ENCODE peak calls at places on chromosomes 5 and 9, in six cellular contexts. J, W, S, Y, R and L are unnamed samples.

GRCh38 chr5:54360089-54360488 is 49.7 kb upstream of the ARL15 start:
- DNase-seq in J (peak; percentile 61), R (peak; percentile 32), W (peak; percentile 70), S (peak; percentile 74), Y (no peak), L (no peak)

GRCh38 chr9:84941812-84942211 is 272.3 kb downstream of the NTRK2 start:
- DNase-seq in Y (no peak), J (no peak), R (no peak), S (no peak), W (no peak), L (no peak)

GRCh38 chr5:10555134-10555733 is 8.6 kb upstream of the ANKRD33B start:
- DNase-seq in J (peak; percentile 51), W (no peak), S (peak; percentile 52), R (no peak), Y (no peak), L (no peak)

GRCh38 chr9:129145841-129146292 is 32.2 kb downstream of the IER5L start:
- DNase-seq in Y (no peak), R (no peak), W (peak; percentile 91), S (peak; percentile 98), J (peak; percentile 90), L (no peak)

GRCh38 chr5:66306105-66306843 is 162.2 kb downstream of the SREK1 start:
- DNase-seq in J (peak; percentile 82), Y (no peak), W (peak; percentile 85), R (peak; percentile 29), S (peak; percentile 78), L (peak; percentile 37)

GRCh38 chr9:89601856-89602562 is 2.8 kb upstream of the GADD45G start:
- DNase-seq in J (no peak), Y (no peak), R (no peak), W (peak; percentile 28), S (no peak), L (no peak)

GRCh38 chr9:134618823-134619454 is 22.7 kb upstream of the COL5A1 start:
- DNase-seq in W (peak; percentile 14), S (no peak), R (no peak), Y (no peak), J (no peak), L (no peak)

GRCh38 chr5:116153687-116154174 is 68.9 kb downstream of the COMMD10 start:
- DNase-seq in W (no peak), S (no peak), R (no peak), J (no peak), Y (no peak), L (no peak)

GRCh38 chr9:14313951-14314423 is at the start of gene NFIB:
- DNase-seq in W (no peak), S (peak; percentile 71), R (no peak), J (peak; percentile 71), Y (no peak), L (no peak)

GRCh38 chr9:113682297-113682771 is 193.8 kb upstream of the ZNF618 start:
- DNase-seq in J (peak; percentile 90), Y (peak; percentile 54), W (peak; percentile 95), S (peak; percentile 88), R (peak; percentile 68), L (peak; percentile 46)

GRCh38 chr5:117623042-117623815 is 1048.6 kb upstream of the SEMA6A start:
- DNase-seq in R (no peak), S (peak; percentile 20), Y (no peak), W (no peak), J (peak; percentile 11), L (no peak)

GRCh38 chr9:34500623-34501267 is 22.0 kb downstream of the ENHO start:
- DNase-seq in R (peak; percentile 50), W (peak; percentile 93), S (peak; percentile 47), J (peak; percentile 48), Y (peak; percentile 79), L (peak; percentile 34)

GRCh38 chr9:129079829-129080228 is 1.1 kb upstream of the DOLPP1 start:
- DNase-seq in Y (no peak), W (no peak), J (no peak), R (no peak), S (no peak), L (no peak)

GRCh38 chr5:150181035-150181434 is 8.8 kb upstream of the SLC6A7 start:
- DNase-seq in W (no peak), Y (no peak), S (no peak), R (no peak), J (no peak), L (no peak)

GRCh38 chr9:33809506-33809905 is 7.5 kb upstream of the UBE2R2 start:
- DNase-seq in J (no peak), W (no peak), S (peak; percentile 22), Y (no peak), R (peak; percentile 0), L (no peak)

GRCh38 chr9:115413304-115413703 is 295.3 kb upstream of the TNC start:
- DNase-seq in W (no peak), S (no peak), J (no peak), R (no peak), Y (no peak), L (no peak)

GRCh38 chr9:92807757-92808725 is 43.4 kb upstream of the BICD2 start:
- DNase-seq in J (no peak), S (no peak), Y (peak; percentile 51), R (no peak), W (peak; percentile 71), L (no peak)

GRCh38 chr9:92807031-92807756 is 42.6 kb upstream of the BICD2 start:
- DNase-seq in J (no peak), Y (no peak), W (peak; percentile 49), R (no peak), S (no peak), L (no peak)

GRCh38 chr9:92804727-92805126 is 40.1 kb upstream of the BICD2 start:
- DNase-seq in Y (no peak), R (no peak), W (no peak), J (no peak), S (no peak), L (no peak)

GRCh38 chr9:92808726-92809451 is 44.3 kb upstream of the BICD2 start:
- DNase-seq in R (no peak), J (peak; percentile 77), S (peak; percentile 78), Y (peak; percentile 65), W (peak; percentile 94), L (no peak)
- H3K4me3 ChIP-seq in R (no peak overlapping the region), J (peak overlapping the region; percentile 17), S (no peak overlapping the region), Y (peak overlapping the region; percentile 29), W (peak overlapping the region; percentile 72), L (no peak overlapping the region)

GRCh38 chr9:110744753-110745522 is 76.3 kb downstream of the MUSK start:
- DNase-seq in R (peak; percentile 72), W (peak; percentile 57), Y (no peak), J (peak; percentile 98), S (peak; percentile 97), L (no peak)
- H3K4me3 ChIP-seq in R (no peak overlapping the region), W (no peak overlapping the region), Y (no peak overlapping the region), J (no peak overlapping the region), S (no peak overlapping the region), L (no peak overlapping the region)

DNA sequence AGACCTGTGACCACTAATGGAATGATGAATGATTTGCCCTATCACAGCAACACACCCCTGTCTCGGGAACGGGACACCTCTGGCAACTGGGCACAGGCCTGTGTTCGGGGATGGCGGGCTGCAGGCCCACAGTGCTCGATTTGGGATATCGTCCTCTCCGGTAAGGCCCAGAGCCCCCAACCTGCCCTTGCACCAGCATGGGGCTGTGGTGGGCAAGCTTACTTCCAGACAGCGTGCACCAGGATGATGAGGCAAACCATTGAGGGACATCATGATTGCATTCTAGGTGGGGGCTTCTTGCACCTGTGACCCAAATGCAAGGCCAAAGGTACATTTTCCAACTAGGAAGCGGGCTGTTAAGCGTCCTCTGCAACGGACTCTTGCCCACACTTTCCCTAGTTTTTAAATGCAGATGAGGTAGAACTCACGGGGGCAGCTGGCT is 275.4 kb downstream of the FSTL4 start:
- DNase-seq in J (no peak), R (no peak), Y (no peak), S (no peak), W (no peak), L (no peak)
- H3K4me3 ChIP-seq in J (no peak overlapping the region), R (no peak overlapping the region), Y (no peak overlapping the region), S (no peak overlapping the region), W (no peak overlapping the region), L (no peak overlapping the region)

GRCh38 chr5:133744030-133744645 is 131.8 kb upstream of the FSTL4 start:
- DNase-seq in Y (no peak), W (peak; percentile 14), S (no peak), J (no peak), R (no peak), L (no peak)

GRCh38 chr5:133741396-133741795 is 129.1 kb upstream of the FSTL4 start:
- DNase-seq in R (no peak), W (no peak), S (no peak), Y (no peak), J (no peak), L (no peak)

GRCh38 chr5:133744909-133745308 is 132.6 kb upstream of the FSTL4 start:
- DNase-seq in R (no peak), J (no peak), W (peak; percentile 13), Y (no peak), S (no peak), L (no peak)

GRCh38 chr5:133741818-133742355 is 129.5 kb upstream of the FSTL4 start:
- DNase-seq in R (no peak), W (no peak), J (no peak), S (no peak), Y (no peak), L (no peak)

DNA sequence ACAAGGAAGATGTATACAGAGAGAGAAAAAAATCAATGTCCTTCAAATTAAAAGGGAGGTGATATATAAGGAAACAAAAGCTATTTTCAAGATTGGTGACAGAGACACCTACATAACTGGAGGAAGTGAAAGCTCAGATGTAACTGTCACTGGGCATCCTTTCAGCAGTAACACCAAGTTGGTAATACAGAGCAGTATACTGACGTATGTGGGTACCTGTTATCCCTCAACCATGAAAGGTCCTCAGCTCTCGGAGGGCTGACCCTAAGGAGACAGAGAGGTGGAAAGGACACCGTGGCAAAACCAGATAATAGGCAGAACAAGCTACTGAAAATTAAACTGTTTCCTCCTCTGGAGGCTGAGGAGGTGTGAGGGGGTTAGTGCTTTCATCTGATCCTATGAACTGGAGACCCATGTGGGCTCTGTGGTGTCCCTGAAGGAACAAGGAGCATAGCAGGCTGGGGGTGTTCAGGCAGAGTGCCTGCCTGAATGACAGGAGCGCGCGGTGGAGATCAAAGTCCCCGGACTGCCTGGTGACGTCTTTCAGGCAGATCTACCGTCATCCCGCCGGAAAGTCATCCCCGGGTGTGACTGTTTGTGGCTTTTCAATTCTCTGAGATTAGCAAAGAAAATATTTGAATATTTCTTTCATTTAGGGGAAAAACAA is 130.2 kb upstream of the FSTL4 start:
- DNase-seq in S (no peak), Y (no peak), R (no peak), W (no peak), J (no peak), L (no peak)
- H3K4me3 ChIP-seq in S (no peak overlapping the region), Y (no peak overlapping the region), R (no peak overlapping the region), W (no peak overlapping the region), J (no peak overlapping the region), L (no peak overlapping the region)

GRCh38 chr9:130443840-130444492 is 795 bp upstream of the ASS1 start:
- DNase-seq in Y (no peak), W (no peak), R (no peak), J (no peak), S (peak; percentile 31), L (no peak)
- H3K4me3 ChIP-seq in Y (no peak overlapping the region), W (peak overlapping the region; percentile 81), R (no peak overlapping the region), J (no peak overlapping the region), S (no peak overlapping the region), L (no peak overlapping the region)